ENCODE peak calls at places on chromosomes 16 and 17, in nine cellular contexts. M, A, G, B, J, H, C, Y and V are unnamed samples.

GRCh38 chr17:10799407-10799806 is 4.5 kb downstream of the TMEM238L start:
- DNase-seq in J (no peak), H (no peak), B (no peak), A (no peak), C (no peak), M (no peak), Y (no peak), G (no peak), V (no peak)

GRCh38 chr17:7767425-7768021 is 50.0 kb downstream of the DNAH2 start:
- DNase-seq in M (no peak), H (peak; percentile 92), J (no peak), G (no peak), Y (no peak), A (peak; percentile 30), C (peak; percentile 66), B (no peak), V (no peak)

GRCh38 chr17:41968676-41969075 is 2.1 kb downstream of the CNP start:
- DNase-seq in A (no peak), M (no peak), C (no peak), G (no peak), H (no peak), B (no peak), Y (no peak), J (no peak), V (no peak)

GRCh38 chr17:82888583-82889495 is 49.0 kb upstream of the ZNF750 start:
- DNase-seq in M (peak; percentile 86), Y (no peak), J (no peak), C (no peak), H (no peak), A (no peak), G (no peak), B (peak; percentile 66), V (no peak)

GRCh38 chr17:8868092-8868491 is 618 bp upstream of the PIK3R6 start:
- DNase-seq in J (no peak), G (no peak), A (no peak), Y (no peak), M (no peak), B (no peak), H (no peak), C (no peak), V (no peak)

GRCh38 chr16:27784351-27785306 is 234.7 kb downstream of the KATNIP start:
- DNase-seq in J (no peak), A (no peak), M (no peak), Y (no peak), B (no peak), H (no peak), C (no peak), G (no peak), V (no peak)

GRCh38 chr16:1770328-1771071 is 843 bp downstream of the NME3 start:
- DNase-seq in H (peak; percentile 61), J (no peak), A (no peak), C (no peak), Y (no peak), M (peak; percentile 67), B (peak; percentile 61), G (no peak), V (no peak)

GRCh38 chr16:12801511-12802042 is 2.1 kb downstream of the CPPED1 start:
- DNase-seq in C (peak; percentile 90), A (no peak), J (peak; percentile 79), Y (peak; percentile 69), H (peak; percentile 93), M (no peak), G (peak; percentile 79), B (no peak), V (peak; percentile 58)

GRCh38 chr17:32489320-32490100 is 2.7 kb downstream of the CDK5R1 start:
- DNase-seq in J (no peak), Y (no peak), M (no peak), C (no peak), H (no peak), G (no peak), A (no peak), B (no peak), V (no peak)

GRCh38 chr17:6654816-6655731 is 3.5 kb downstream of the C17orf100 start:
- DNase-seq in Y (peak; percentile 70), H (no peak), B (no peak), G (no peak), A (no peak), M (no peak), C (no peak), J (no peak), V (no peak)
- H3K4me3 ChIP-seq in Y (peak overlapping the region; percentile 43), H (no peak overlapping the region), B (no peak overlapping the region), G (no peak overlapping the region), A (no peak overlapping the region), M (peak overlapping the region; percentile 59), C (no peak overlapping the region), J (no peak overlapping the region), V (no peak overlapping the region)

GRCh38 chr17:47889734-47890529 is 6.1 kb upstream of the SP2 start:
- DNase-seq in C (peak; percentile 89), G (peak; percentile 38), H (peak; percentile 88), J (no peak), A (peak; percentile 69), M (peak; percentile 94), Y (peak; percentile 66), B (peak; percentile 87), V (peak; percentile 41)
- TF ChIP-seq CTCF in C (peak; percentile 96), G (peak; percentile 90), H (peak; percentile 95), J (peak; percentile 89), A (peak; percentile 94), M (peak; percentile 97), Y (peak; percentile 82), B (peak; percentile 98), V (peak; percentile 94)

GRCh38 chr16:73143681-73144370 is 95.9 kb upstream of the ZFHX3 start:
- DNase-seq in G (no peak), J (no peak), B (no peak), C (peak; percentile 33), M (no peak), A (no peak), Y (no peak), H (peak; percentile 32), V (no peak)

GRCh38 chr16:73142069-73142880 is 94.3 kb upstream of the ZFHX3 start:
- DNase-seq in B (no peak), A (no peak), J (no peak), C (no peak), G (no peak), Y (no peak), H (no peak), M (no peak), V (no peak)

GRCh38 chr16:73140944-73141343 is 93.0 kb upstream of the ZFHX3 start:
- DNase-seq in Y (no peak), G (no peak), B (no peak), M (no peak), A (no peak), C (no peak), J (no peak), H (no peak), V (no peak)

GRCh38 chr16:73145166-73145565 is 97.2 kb upstream of the ZFHX3 start:
- DNase-seq in G (no peak), J (no peak), A (no peak), B (no peak), M (no peak), H (no peak), C (no peak), Y (no peak), V (no peak)

GRCh38 chr16:73142995-73143394 is 95.1 kb upstream of the ZFHX3 start:
- DNase-seq in C (no peak), G (no peak), M (no peak), J (no peak), H (no peak), B (no peak), Y (no peak), A (no peak), V (no peak)
- H3K4me3 ChIP-seq in C (no peak overlapping the region), G (no peak overlapping the region), M (peak overlapping the region; percentile 54), J (no peak overlapping the region), H (no peak overlapping the region), B (no peak overlapping the region), Y (no peak overlapping the region), A (no peak overlapping the region), V (no peak overlapping the region)

GRCh38 chr17:79087428-79088143 is 13.0 kb downstream of the ENGASE start:
- DNase-seq in B (peak; percentile 57), M (peak; percentile 76), J (no peak), C (peak; percentile 47), H (peak; percentile 61), Y (peak; percentile 21), G (no peak), A (no peak), V (peak; percentile 12)
- TF ChIP-seq CTCF in B (peak; percentile 96), M (no peak), J (peak; percentile 93), C (peak; percentile 89), H (peak; percentile 94), Y (peak; percentile 88), G (peak; percentile 94), A (peak; percentile 88), V (peak; percentile 95)

GRCh38 chr17:78977681-78977943 is 2.1 kb downstream of the LGALS3BP start:
- DNase-seq in B (no peak), C (no peak), G (no peak), A (no peak), Y (no peak), J (no peak), H (no peak), M (no peak), V (no peak)
- H3K4me3 ChIP-seq in B (peak overlapping the region; percentile 34), C (no peak overlapping the region), G (no peak overlapping the region), A (no peak overlapping the region), Y (peak overlapping the region; percentile 5), J (no peak overlapping the region), H (no peak overlapping the region), M (peak overlapping the region; percentile 66), V (no peak overlapping the region)

GRCh38 chr17:45649796-45650195 is 134.3 kb upstream of the CRHR1 start:
- DNase-seq in C (no peak), H (no peak), G (no peak), B (no peak), A (no peak), J (no peak), Y (no peak), M (no peak), V (no peak)

GRCh38 chr17:45651145-45651713 is 132.9 kb upstream of the CRHR1 start:
- DNase-seq in J (no peak), M (peak; percentile 10), A (no peak), G (no peak), Y (no peak), H (no peak), C (no peak), B (no peak), V (no peak)

GRCh38 chr17:45653616-45654015 is 130.5 kb upstream of the CRHR1 start:
- DNase-seq in M (no peak), Y (no peak), B (no peak), G (no peak), J (no peak), A (no peak), C (no peak), H (no peak), V (no peak)

GRCh38 chr17:45648642-45649041 is 135.5 kb upstream of the CRHR1 start:
- DNase-seq in A (no peak), Y (no peak), G (no peak), C (no peak), B (no peak), H (no peak), M (no peak), J (no peak), V (no peak)

DNA sequence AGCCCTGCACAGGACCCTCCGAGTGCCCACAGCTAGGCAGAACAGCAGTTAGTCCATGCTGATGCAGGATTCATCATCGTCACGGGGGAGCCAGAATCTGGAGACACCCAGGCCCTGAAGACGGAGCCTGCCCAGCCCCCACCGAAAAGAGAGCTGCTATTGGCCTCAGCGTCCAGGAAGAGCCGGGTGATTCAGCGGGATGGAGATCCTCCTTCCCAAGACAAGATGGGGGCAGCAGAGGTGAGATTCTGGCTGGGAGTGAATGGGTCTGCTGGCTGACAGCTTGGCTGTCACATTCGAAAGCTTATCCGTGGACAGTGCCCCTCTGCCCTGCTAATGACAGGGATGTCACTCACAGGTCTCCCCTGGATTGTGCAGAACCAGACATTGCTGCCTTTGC is 133.5 kb upstream of the CRHR1 start:
- DNase-seq in A (no peak), B (no peak), C (no peak), J (no peak), H (no peak), Y (no peak), G (no peak), M (no peak), V (no peak)
- TF ChIP-seq CTCF in A (no peak), B (no peak), C (no peak), J (no peak), H (no peak), Y (no peak), G (no peak), M (no peak), V (no peak)